ENCODE peak calls at places on chromosome 16, in five cellular contexts. X is Caco-2, T is tibial artery, L is right atrium auricular region, A is A549. D is an unnamed sample.

GRCh38 chr16:50627419-50627818 is 53.7 kb downstream of the SNX20 start:
- DNase-seq in L (peak; percentile 64), T (peak; percentile 69), X (no peak), A (no peak), D (peak; percentile 21)

GRCh38 chr16:1162701-1163566 is 10.0 kb downstream of the CACNA1H start:
- DNase-seq in L (no peak), X (no peak), A (no peak), T (no peak), D (no peak)

GRCh38 chr16:58096249-58096648 is 32.9 kb downstream of the CFAP20 start:
- DNase-seq in L (no peak), T (no peak), A (no peak), X (no peak), D (no peak)

GRCh38 chr16:68754117-68754792 is 17.2 kb downstream of the CDH1 start:
- DNase-seq in X (no peak), T (no peak), A (no peak), L (no peak), D (no peak)

GRCh38 chr16:17412221-17412620 is 58.5 kb downstream of the XYLT1 start:
- DNase-seq in X (no peak), T (no peak), L (no peak), A (no peak), D (no peak)

GRCh38 chr16:79426663-79427062 is 173.9 kb downstream of the MAF start:
- DNase-seq in A (no peak), X (no peak), L (no peak), T (no peak), D (no peak)

GRCh38 chr16:49674255-49674980 is 181.5 kb downstream of the ZNF423 start:
- DNase-seq in X (no peak), A (no peak), L (no peak), T (no peak), D (no peak)

GRCh38 chr16:57863434-57864160 is 61.3 kb upstream of the KIFC3 start:
- DNase-seq in L (peak; percentile 78), X (peak; percentile 73), A (peak; percentile 65), T (peak; percentile 65), D (peak; percentile 79)

GRCh38 chr16:2751577-2752034 is 832 bp upstream of the SRRM2 start:
- DNase-seq in T (no peak), L (no peak), A (peak; percentile 82), X (peak; percentile 88), D (peak; percentile 33)

GRCh38 chr16:54125751-54126655 is 160.6 kb downstream of the IRX3 start:
- DNase-seq in T (no peak), X (no peak), L (no peak), A (no peak), D (no peak)

GRCh38 chr16:67541391-67542263 is 13.0 kb downstream of the RIPOR1 start:
- DNase-seq in X (no peak), L (no peak), T (no peak), A (peak; percentile 54), D (peak; percentile 70)

GRCh38 chr16:23976091-23977001 is 140.6 kb downstream of the PRKCB start:
- DNase-seq in X (no peak), A (no peak), T (no peak), L (no peak), D (no peak)

GRCh38 chr16:88939814-88940195 is 37.2 kb downstream of the CBFA2T3 start:
- DNase-seq in X (no peak), T (no peak), L (no peak), A (no peak), D (no peak)

GRCh38 chr16:70253291-70254094 is 1.8 kb upstream of the EXOSC6 start:
- DNase-seq in A (peak; percentile 56), X (peak; percentile 72), T (no peak), L (peak; percentile 54), D (peak; percentile 58)

GRCh38 chr16:55035037-55035436 is 104.4 kb downstream of the IRX5 start:
- DNase-seq in L (no peak), A (peak; percentile 39), T (no peak), X (peak; percentile 69), D (peak; percentile 5)

DNA sequence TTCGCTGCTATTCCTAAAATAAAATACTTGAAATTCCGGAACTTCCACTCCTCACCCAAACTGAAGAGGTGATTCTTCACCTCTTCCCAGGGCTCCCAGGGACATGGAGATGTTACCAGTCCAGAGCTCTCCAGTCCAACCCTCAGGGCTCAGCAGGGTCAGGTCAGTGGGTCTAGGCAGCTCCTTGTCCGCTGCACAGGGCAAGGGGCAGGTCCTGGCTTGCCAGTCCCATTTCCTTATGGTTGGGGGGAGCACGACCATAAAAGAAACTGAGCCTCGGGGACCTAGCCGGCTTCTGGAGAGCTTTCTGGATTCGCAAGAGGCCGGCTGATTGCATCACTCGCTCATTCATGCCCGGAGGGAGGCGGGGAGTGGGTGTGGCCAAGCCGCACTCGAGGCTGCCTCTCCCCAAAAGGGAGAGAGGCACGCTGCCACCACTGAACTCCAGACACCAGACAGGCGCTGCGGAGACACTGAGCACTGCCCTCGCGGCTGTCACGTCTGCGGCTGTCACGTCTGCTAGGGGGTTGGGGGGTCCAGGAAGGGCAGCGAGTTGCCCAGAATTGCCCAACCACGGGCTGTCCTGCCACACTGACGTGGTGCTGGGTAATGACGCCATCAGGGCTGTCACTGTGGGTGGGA is 15.8 kb downstream of the SLC7A5 start:
- DNase-seq in X (peak; percentile 93), A (peak; percentile 82), T (peak; percentile 97), L (peak; percentile 98), D (peak; percentile 82)
- TF ChIP-seq CTCF in X (no peak), A (no peak), T (no peak), L (no peak), D (no peak)

GRCh38 chr16:4064950-4065352 is 51.3 kb downstream of the ADCY9 start:
- DNase-seq in A (no peak), X (no peak), L (no peak), T (no peak), D (no peak)
- H3K4me3 ChIP-seq in A (no peak overlapping the region), X (no peak overlapping the region), L (no peak overlapping the region), T (peak overlapping the region; percentile 12), D (no peak overlapping the region)

GRCh38 chr16:87185313-87185712 is 131.9 kb downstream of the C16orf95 start:
- DNase-seq in X (no peak), L (no peak), T (no peak), A (no peak), D (no peak)
- TF ChIP-seq CTCF in X (no peak), L (no peak), T (peak; percentile 12), A (no peak), D (peak; percentile 3)

DNA sequence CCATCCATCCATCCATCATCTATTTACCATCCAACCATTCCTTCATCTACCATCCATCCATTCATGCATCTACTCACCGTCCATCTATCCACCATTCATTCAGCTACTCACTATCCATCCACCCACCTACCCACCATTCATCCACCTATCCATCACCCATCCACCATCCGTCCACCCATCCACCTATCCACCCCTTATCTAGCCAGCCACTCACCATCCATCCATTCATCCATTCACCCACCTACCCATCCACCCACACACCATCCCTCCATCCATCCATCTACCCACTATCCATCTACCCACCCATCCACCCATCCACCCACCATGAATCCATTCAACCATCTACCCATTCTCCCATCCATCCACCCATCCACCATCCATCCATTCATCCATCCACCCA is 26.6 kb downstream of the BCO1 start:
- DNase-seq in X (no peak), T (no peak), L (no peak), A (no peak), D (no peak)
- H3K4me3 ChIP-seq in X (no peak overlapping the region), T (no peak overlapping the region), L (no peak overlapping the region), A (no peak overlapping the region), D (no peak overlapping the region)

GRCh38 chr16:73214825-73215481 is 167.0 kb upstream of the ZFHX3 start:
- DNase-seq in T (peak; percentile 39), A (no peak), L (no peak), X (no peak), D (peak; percentile 98)

GRCh38 chr16:73219176-73219575 is 171.2 kb upstream of the ZFHX3 start:
- DNase-seq in X (no peak), L (no peak), A (no peak), T (no peak), D (no peak)

GRCh38 chr16:73216932-73217331 is 169.0 kb upstream of the ZFHX3 start:
- DNase-seq in A (no peak), X (no peak), L (no peak), T (no peak), D (peak; percentile 54)

GRCh38 chr16:73215482-73216377 is 167.8 kb upstream of the ZFHX3 start:
- DNase-seq in L (no peak), A (no peak), X (no peak), T (no peak), D (peak; percentile 97)

GRCh38 chr16:73217654-73218053 is 169.7 kb upstream of the ZFHX3 start:
- DNase-seq in A (no peak), L (no peak), T (no peak), X (no peak), D (no peak)
- TF ChIP-seq CTCF in A (peak; percentile 28), L (no peak), T (peak; percentile 18), X (peak; percentile 32), D (peak; percentile 20)

GRCh38 chr16:46620265-46621005 is 744 bp downstream of the SHCBP1 start:
- DNase-seq in X (no peak), A (peak; percentile 19), T (no peak), L (no peak), D (peak; percentile 61)

GRCh38 chr16:46621006-46621629 is at the start of gene SHCBP1:
- DNase-seq in X (peak; percentile 87), T (peak; percentile 85), L (peak; percentile 89), A (peak; percentile 96), D (peak; percentile 85)

GRCh38 chr16:46621902-46622676 is 910 bp upstream of the SHCBP1 start:
- DNase-seq in L (no peak), T (no peak), X (no peak), A (no peak), D (no peak)

DNA sequence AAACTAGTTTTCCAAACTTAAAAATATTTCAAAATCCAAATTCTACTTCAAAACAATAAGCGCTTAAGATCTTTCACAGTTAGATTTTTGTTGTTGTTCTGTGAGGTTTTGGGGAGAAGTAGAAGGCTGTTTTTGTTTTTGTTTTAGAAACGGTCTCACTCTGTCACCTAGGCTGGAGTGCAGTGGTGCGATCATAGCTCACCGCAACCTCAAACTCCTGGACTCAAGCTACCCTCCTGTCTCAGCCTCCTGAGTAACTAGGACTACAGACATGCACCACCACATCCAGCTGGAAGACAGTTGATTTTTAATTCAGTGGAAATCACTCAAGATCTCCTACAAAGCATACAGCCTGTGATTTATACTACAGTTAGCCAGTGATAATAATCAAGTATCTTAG is 2.7 kb downstream of the SHCBP1 start:
- DNase-seq in L (no peak), A (no peak), T (no peak), X (no peak), D (no peak)
- H3K4me3 ChIP-seq in L (no peak overlapping the region), A (no peak overlapping the region), T (no peak overlapping the region), X (no peak overlapping the region), D (no peak overlapping the region)

GRCh38 chr16:27972500-27972899 is 91.0 kb downstream of the GSG1L start:
- DNase-seq in T (no peak), L (no peak), X (peak; percentile 38), A (peak; percentile 72), D (peak; percentile 25)
- TF ChIP-seq CTCF in T (peak; percentile 31), L (peak; percentile 64), X (peak; percentile 45), A (peak; percentile 68), D (peak; percentile 37)

GRCh38 chr16:10679921-10680320 is 14.8 kb downstream of the TEKT5 start:
- DNase-seq in T (no peak), A (no peak), L (no peak), X (no peak), D (no peak)

GRCh38 chr16:10678655-10679054 is 16.1 kb downstream of the TEKT5 start:
- DNase-seq in X (no peak), T (no peak), A (no peak), L (no peak), D (no peak)

GRCh38 chr16:10683160-10683559 is 11.6 kb downstream of the TEKT5 start:
- DNase-seq in X (no peak), T (no peak), A (no peak), L (peak; percentile 49), D (no peak)

GRCh38 chr16:10682604-10683003 is 12.1 kb downstream of the TEKT5 start:
- DNase-seq in L (peak; percentile 9), X (no peak), T (no peak), A (no peak), D (no peak)

GRCh38 chr16:10681310-10682308 is 13.1 kb downstream of the TEKT5 start:
- DNase-seq in T (no peak), X (no peak), L (peak; percentile 42), A (no peak), D (no peak)
- H3K4me3 ChIP-seq in T (no peak overlapping the region), X (no peak overlapping the region), L (no peak overlapping the region), A (no peak overlapping the region), D (no peak overlapping the region)